ENCODE peak calls at places on chromosomes 1 and 21, in eight cellular contexts. One of them, this sample, is unnamed.

GRCh38 chr1:205013683-205014367 is 29.2 kb upstream of the CNTN2 start:
- DNase-seq in NCI-H2171 treated with DMSO at 0.1 percent for 48 hours: peak; percentile 86
- DNase-seq in NCI-H460: no peak
- DNase-seq in GM12865: no peak
- DNase-seq in head of caudate nucleus: peak; percentile 69
- DNase-seq in activated T-cell treated with anti-CD3 and anti-CD28 coated beads, Interleukin-2, amount 50 U/mL, for 1 hour: no peak
- DNase-seq in NCI-H1694: peak; percentile 91
- DNase-seq in activated naive CD4-positive, alpha-beta T cell: no peak
- DNase-seq in this sample: peak; percentile 60

GRCh38 chr1:179298952-179299351 is 5.4 kb downstream of the SOAT1 start:
- DNase-seq in NCI-H1694: no peak
- DNase-seq in NCI-H460: no peak
- DNase-seq in activated T-cell treated with anti-CD3 and anti-CD28 coated beads, Interleukin-2, amount 50 U/mL, for 1 hour: no peak
- DNase-seq in activated naive CD4-positive, alpha-beta T cell: peak; percentile 7
- DNase-seq in GM12865: peak; percentile 56
- DNase-seq in NCI-H2171 treated with DMSO at 0.1 percent for 48 hours: no peak
- DNase-seq in head of caudate nucleus: no peak
- DNase-seq in this sample: no peak

GRCh38 chr1:88610687-88611086 is 73.4 kb upstream of the PKN2 start:
- DNase-seq in activated naive CD4-positive, alpha-beta T cell: no peak
- DNase-seq in activated T-cell treated with anti-CD3 and anti-CD28 coated beads, Interleukin-2, amount 50 U/mL, for 1 hour: no peak
- DNase-seq in NCI-H2171 treated with DMSO at 0.1 percent for 48 hours: no peak
- DNase-seq in GM12865: no peak
- DNase-seq in head of caudate nucleus: no peak
- DNase-seq in NCI-H460: no peak
- DNase-seq in NCI-H1694: no peak
- DNase-seq in this sample: no peak

GRCh38 chr1:159945483-159946241 is at the start of gene IGSF9:
- DNase-seq in NCI-H1694: peak; percentile 84
- DNase-seq in NCI-H2171 treated with DMSO at 0.1 percent for 48 hours: peak; percentile 95
- DNase-seq in activated T-cell treated with anti-CD3 and anti-CD28 coated beads, Interleukin-2, amount 50 U/mL, for 1 hour: peak; percentile 83
- DNase-seq in NCI-H460: no peak
- DNase-seq in activated naive CD4-positive, alpha-beta T cell: peak; percentile 76
- DNase-seq in GM12865: peak; percentile 40
- DNase-seq in head of caudate nucleus: peak; percentile 89
- DNase-seq in this sample: peak; percentile 68

GRCh38 chr1:211825990-211826389 is 4.6 kb downstream of the LPGAT1 start:
- DNase-seq in activated T-cell treated with anti-CD3 and anti-CD28 coated beads, Interleukin-2, amount 50 U/mL, for 1 hour: no peak
- DNase-seq in NCI-H1694: no peak
- DNase-seq in GM12865: no peak
- DNase-seq in activated naive CD4-positive, alpha-beta T cell: no peak
- DNase-seq in NCI-H2171 treated with DMSO at 0.1 percent for 48 hours: no peak
- DNase-seq in head of caudate nucleus: no peak
- DNase-seq in NCI-H460: no peak
- DNase-seq in this sample: no peak

GRCh38 chr1:60809204-60809985 is 273.0 kb upstream of the NFIA start:
- DNase-seq in NCI-H460: no peak
- DNase-seq in NCI-H2171 treated with DMSO at 0.1 percent for 48 hours: no peak
- DNase-seq in GM12865: no peak
- DNase-seq in NCI-H1694: no peak
- DNase-seq in head of caudate nucleus: no peak
- DNase-seq in activated T-cell treated with anti-CD3 and anti-CD28 coated beads, Interleukin-2, amount 50 U/mL, for 1 hour: no peak
- DNase-seq in activated naive CD4-positive, alpha-beta T cell: no peak
- DNase-seq in this sample: no peak

GRCh38 chr1:200368556-200368955 is 41.3 kb downstream of the ZNF281 start:
- DNase-seq in NCI-H2171 treated with DMSO at 0.1 percent for 48 hours: no peak
- DNase-seq in GM12865: no peak
- DNase-seq in NCI-H1694: no peak
- DNase-seq in activated T-cell treated with anti-CD3 and anti-CD28 coated beads, Interleukin-2, amount 50 U/mL, for 1 hour: no peak
- DNase-seq in NCI-H460: no peak
- DNase-seq in head of caudate nucleus: no peak
- DNase-seq in activated naive CD4-positive, alpha-beta T cell: no peak
- DNase-seq in this sample: no peak

GRCh38 chr1:208652300-208653160 is 408.3 kb upstream of the PLXNA2 start:
- DNase-seq in head of caudate nucleus: peak; percentile 60
- DNase-seq in NCI-H1694: peak; percentile 90
- DNase-seq in NCI-H2171 treated with DMSO at 0.1 percent for 48 hours: peak; percentile 87
- DNase-seq in activated naive CD4-positive, alpha-beta T cell: no peak
- DNase-seq in NCI-H460: peak; percentile 59
- DNase-seq in activated T-cell treated with anti-CD3 and anti-CD28 coated beads, Interleukin-2, amount 50 U/mL, for 1 hour: no peak
- DNase-seq in GM12865: peak; percentile 74
- DNase-seq in this sample: peak; percentile 47

GRCh38 chr1:1349256-1350012 is at the start of gene DVL1:
- DNase-seq in NCI-H460: peak; percentile 28
- DNase-seq in activated naive CD4-positive, alpha-beta T cell: peak; percentile 78
- DNase-seq in NCI-H1694: peak; percentile 7
- DNase-seq in GM12865: peak; percentile 79
- DNase-seq in activated T-cell treated with anti-CD3 and anti-CD28 coated beads, Interleukin-2, amount 50 U/mL, for 1 hour: peak; percentile 78
- DNase-seq in NCI-H2171 treated with DMSO at 0.1 percent for 48 hours: peak; percentile 60
- DNase-seq in head of caudate nucleus: peak; percentile 80
- DNase-seq in this sample: peak; percentile 58

GRCh38 chr1:248055261-248055660 is 8.6 kb downstream of the OR2L3 start:
- DNase-seq in NCI-H2171 treated with DMSO at 0.1 percent for 48 hours: no peak
- DNase-seq in NCI-H1694: no peak
- DNase-seq in activated naive CD4-positive, alpha-beta T cell: no peak
- DNase-seq in head of caudate nucleus: no peak
- DNase-seq in activated T-cell treated with anti-CD3 and anti-CD28 coated beads, Interleukin-2, amount 50 U/mL, for 1 hour: no peak
- DNase-seq in GM12865: no peak
- DNase-seq in NCI-H460: no peak
- DNase-seq in this sample: no peak

GRCh38 chr1:9038338-9038650 is 12.1 kb upstream of the SLC2A7 start:
- DNase-seq in activated T-cell treated with anti-CD3 and anti-CD28 coated beads, Interleukin-2, amount 50 U/mL, for 1 hour: no peak
- DNase-seq in NCI-H1694: no peak
- DNase-seq in NCI-H2171 treated with DMSO at 0.1 percent for 48 hours: no peak
- DNase-seq in activated naive CD4-positive, alpha-beta T cell: no peak
- DNase-seq in GM12865: no peak
- DNase-seq in head of caudate nucleus: no peak
- DNase-seq in NCI-H460: no peak
- DNase-seq in this sample: no peak

GRCh38 chr1:219322766-219323165 is 149.1 kb downstream of the LYPLAL1 start:
- DNase-seq in activated T-cell treated with anti-CD3 and anti-CD28 coated beads, Interleukin-2, amount 50 U/mL, for 1 hour: no peak
- DNase-seq in NCI-H1694: no peak
- DNase-seq in activated naive CD4-positive, alpha-beta T cell: no peak
- DNase-seq in NCI-H2171 treated with DMSO at 0.1 percent for 48 hours: no peak
- DNase-seq in head of caudate nucleus: no peak
- DNase-seq in NCI-H460: no peak
- DNase-seq in GM12865: no peak
- DNase-seq in this sample: no peak

GRCh38 chr1:23574265-23574754 is 15.0 kb upstream of the ID3 start:
- DNase-seq in GM12865: peak; percentile 90
- DNase-seq in activated T-cell treated with anti-CD3 and anti-CD28 coated beads, Interleukin-2, amount 50 U/mL, for 1 hour: no peak
- DNase-seq in NCI-H1694: no peak
- DNase-seq in head of caudate nucleus: no peak
- DNase-seq in NCI-H460: no peak
- DNase-seq in NCI-H2171 treated with DMSO at 0.1 percent for 48 hours: no peak
- DNase-seq in activated naive CD4-positive, alpha-beta T cell: no peak
- DNase-seq in this sample: no peak

GRCh38 chr1:89698624-89699023 is 65.7 kb downstream of the LRRC8C start:
- DNase-seq in GM12865: no peak
- DNase-seq in activated T-cell treated with anti-CD3 and anti-CD28 coated beads, Interleukin-2, amount 50 U/mL, for 1 hour: no peak
- DNase-seq in NCI-H2171 treated with DMSO at 0.1 percent for 48 hours: no peak
- DNase-seq in activated naive CD4-positive, alpha-beta T cell: no peak
- DNase-seq in head of caudate nucleus: no peak
- DNase-seq in NCI-H460: no peak
- DNase-seq in NCI-H1694: no peak
- DNase-seq in this sample: no peak

GRCh38 chr1:43206721-43207228 is 34.6 kb downstream of the CFAP57 start:
- DNase-seq in GM12865: no peak
- DNase-seq in NCI-H460: peak; percentile 93
- DNase-seq in head of caudate nucleus: no peak
- DNase-seq in activated T-cell treated with anti-CD3 and anti-CD28 coated beads, Interleukin-2, amount 50 U/mL, for 1 hour: no peak
- DNase-seq in NCI-H1694: no peak
- DNase-seq in activated naive CD4-positive, alpha-beta T cell: no peak
- DNase-seq in NCI-H2171 treated with DMSO at 0.1 percent for 48 hours: no peak
- DNase-seq in this sample: no peak

GRCh38 chr1:10737651-10738050 is 58.8 kb downstream of the CASZ1 start:
- DNase-seq in NCI-H460: no peak
- DNase-seq in NCI-H2171 treated with DMSO at 0.1 percent for 48 hours: no peak
- DNase-seq in activated T-cell treated with anti-CD3 and anti-CD28 coated beads, Interleukin-2, amount 50 U/mL, for 1 hour: no peak
- DNase-seq in activated naive CD4-positive, alpha-beta T cell: no peak
- DNase-seq in GM12865: no peak
- DNase-seq in head of caudate nucleus: no peak
- DNase-seq in NCI-H1694: no peak
- DNase-seq in this sample: no peak

GRCh38 chr1:162062542-162063015 is 6.9 kb upstream of the NOS1AP start:
- DNase-seq in NCI-H2171 treated with DMSO at 0.1 percent for 48 hours: peak; percentile 85
- DNase-seq in GM12865: no peak
- DNase-seq in activated naive CD4-positive, alpha-beta T cell: no peak
- DNase-seq in NCI-H460: no peak
- DNase-seq in NCI-H1694: no peak
- DNase-seq in head of caudate nucleus: no peak
- DNase-seq in activated T-cell treated with anti-CD3 and anti-CD28 coated beads, Interleukin-2, amount 50 U/mL, for 1 hour: no peak
- DNase-seq in this sample: no peak

GRCh38 chr1:116122955-116123757 is 12.0 kb downstream of the MAB21L3 start:
- DNase-seq in NCI-H460: no peak
- DNase-seq in GM12865: no peak
- DNase-seq in NCI-H2171 treated with DMSO at 0.1 percent for 48 hours: no peak
- DNase-seq in activated naive CD4-positive, alpha-beta T cell: no peak
- DNase-seq in head of caudate nucleus: no peak
- DNase-seq in activated T-cell treated with anti-CD3 and anti-CD28 coated beads, Interleukin-2, amount 50 U/mL, for 1 hour: no peak
- DNase-seq in NCI-H1694: no peak
- DNase-seq in this sample: no peak

GRCh38 chr1:81681570-81681969 is 119.2 kb upstream of the ADGRL2 start:
- DNase-seq in activated T-cell treated with anti-CD3 and anti-CD28 coated beads, Interleukin-2, amount 50 U/mL, for 1 hour: no peak
- DNase-seq in NCI-H2171 treated with DMSO at 0.1 percent for 48 hours: peak; percentile 36
- DNase-seq in activated naive CD4-positive, alpha-beta T cell: no peak
- DNase-seq in NCI-H460: peak; percentile 35
- DNase-seq in GM12865: peak; percentile 65
- DNase-seq in head of caudate nucleus: no peak
- DNase-seq in NCI-H1694: peak; percentile 11
- DNase-seq in this sample: no peak

GRCh38 chr1:182669266-182669665 is 15.1 kb downstream of the RGS8 start:
- DNase-seq in head of caudate nucleus: no peak
- DNase-seq in NCI-H2171 treated with DMSO at 0.1 percent for 48 hours: no peak
- DNase-seq in GM12865: no peak
- DNase-seq in NCI-H1694: no peak
- DNase-seq in NCI-H460: no peak
- DNase-seq in activated T-cell treated with anti-CD3 and anti-CD28 coated beads, Interleukin-2, amount 50 U/mL, for 1 hour: no peak
- DNase-seq in activated naive CD4-positive, alpha-beta T cell: no peak
- DNase-seq in this sample: no peak

GRCh38 chr1:179296831-179297377 is 3.3 kb downstream of the SOAT1 start:
- DNase-seq in GM12865: no peak
- DNase-seq in activated T-cell treated with anti-CD3 and anti-CD28 coated beads, Interleukin-2, amount 50 U/mL, for 1 hour: no peak
- DNase-seq in head of caudate nucleus: no peak
- DNase-seq in NCI-H460: no peak
- DNase-seq in NCI-H1694: no peak
- DNase-seq in NCI-H2171 treated with DMSO at 0.1 percent for 48 hours: no peak
- DNase-seq in activated naive CD4-positive, alpha-beta T cell: no peak
- DNase-seq in this sample: no peak

GRCh38 chr1:60960846-60961542 is 121.4 kb upstream of the NFIA start:
- DNase-seq in GM12865: no peak
- DNase-seq in NCI-H2171 treated with DMSO at 0.1 percent for 48 hours: no peak
- DNase-seq in head of caudate nucleus: no peak
- DNase-seq in activated T-cell treated with anti-CD3 and anti-CD28 coated beads, Interleukin-2, amount 50 U/mL, for 1 hour: no peak
- DNase-seq in NCI-H460: no peak
- DNase-seq in activated naive CD4-positive, alpha-beta T cell: no peak
- DNase-seq in NCI-H1694: no peak
- DNase-seq in this sample: no peak

GRCh38 chr1:72547412-72547811 is 265.1 kb upstream of the NEGR1 start:
- DNase-seq in NCI-H1694: no peak
- DNase-seq in activated T-cell treated with anti-CD3 and anti-CD28 coated beads, Interleukin-2, amount 50 U/mL, for 1 hour: no peak
- DNase-seq in head of caudate nucleus: no peak
- DNase-seq in activated naive CD4-positive, alpha-beta T cell: no peak
- DNase-seq in GM12865: no peak
- DNase-seq in NCI-H460: no peak
- DNase-seq in NCI-H2171 treated with DMSO at 0.1 percent for 48 hours: no peak
- DNase-seq in this sample: no peak

GRCh38 chr1:32331549-32331948 is 4.5 kb downstream of the MARCKSL1 start:
- DNase-seq in NCI-H2171 treated with DMSO at 0.1 percent for 48 hours: no peak
- DNase-seq in GM12865: no peak
- DNase-seq in activated T-cell treated with anti-CD3 and anti-CD28 coated beads, Interleukin-2, amount 50 U/mL, for 1 hour: no peak
- DNase-seq in activated naive CD4-positive, alpha-beta T cell: no peak
- DNase-seq in NCI-H1694: no peak
- DNase-seq in NCI-H460: no peak
- DNase-seq in head of caudate nucleus: no peak
- DNase-seq in this sample: no peak

GRCh38 chr1:86906419-86906818 is 7.5 kb downstream of the SELENOF start:
- DNase-seq in NCI-H1694: no peak
- DNase-seq in NCI-H2171 treated with DMSO at 0.1 percent for 48 hours: no peak
- DNase-seq in activated T-cell treated with anti-CD3 and anti-CD28 coated beads, Interleukin-2, amount 50 U/mL, for 1 hour: no peak
- DNase-seq in NCI-H460: no peak
- DNase-seq in activated naive CD4-positive, alpha-beta T cell: no peak
- DNase-seq in GM12865: no peak
- DNase-seq in head of caudate nucleus: no peak
- DNase-seq in this sample: no peak

GRCh38 chr1:36920801-36921405 is 113.4 kb downstream of the GRIK3 start:
- DNase-seq in activated naive CD4-positive, alpha-beta T cell: no peak
- DNase-seq in NCI-H460: no peak
- DNase-seq in GM12865: no peak
- DNase-seq in activated T-cell treated with anti-CD3 and anti-CD28 coated beads, Interleukin-2, amount 50 U/mL, for 1 hour: no peak
- DNase-seq in NCI-H1694: no peak
- DNase-seq in head of caudate nucleus: no peak
- DNase-seq in NCI-H2171 treated with DMSO at 0.1 percent for 48 hours: no peak
- DNase-seq in this sample: no peak

GRCh38 chr21:16241500-16241963 is 511.8 kb downstream of the USP25 start:
- DNase-seq in activated naive CD4-positive, alpha-beta T cell: no peak
- DNase-seq in GM12865: no peak
- DNase-seq in NCI-H1694: no peak
- DNase-seq in head of caudate nucleus: no peak
- DNase-seq in activated T-cell treated with anti-CD3 and anti-CD28 coated beads, Interleukin-2, amount 50 U/mL, for 1 hour: no peak
- DNase-seq in NCI-H460: no peak
- DNase-seq in NCI-H2171 treated with DMSO at 0.1 percent for 48 hours: no peak
- DNase-seq in this sample: no peak

GRCh38 chr1:235954306-235955283 is 87.9 kb upstream of the LYST start:
- DNase-seq in NCI-H2171 treated with DMSO at 0.1 percent for 48 hours: no peak
- DNase-seq in head of caudate nucleus: peak; percentile 46
- DNase-seq in GM12865: peak; percentile 94
- DNase-seq in NCI-H1694: no peak
- DNase-seq in activated naive CD4-positive, alpha-beta T cell: peak; percentile 19
- DNase-seq in activated T-cell treated with anti-CD3 and anti-CD28 coated beads, Interleukin-2, amount 50 U/mL, for 1 hour: peak; percentile 52
- DNase-seq in NCI-H460: no peak
- DNase-seq in this sample: no peak

GRCh38 chr1:53328490-53329182 is 766 bp upstream of the LRP8 start:
- DNase-seq in GM12865: peak; percentile 75
- DNase-seq in NCI-H2171 treated with DMSO at 0.1 percent for 48 hours: no peak
- DNase-seq in NCI-H1694: no peak
- DNase-seq in activated T-cell treated with anti-CD3 and anti-CD28 coated beads, Interleukin-2, amount 50 U/mL, for 1 hour: no peak
- DNase-seq in activated naive CD4-positive, alpha-beta T cell: no peak
- DNase-seq in head of caudate nucleus: no peak
- DNase-seq in NCI-H460: no peak
- DNase-seq in this sample: no peak

GRCh38 chr1:25760122-25760719 is 39.8 kb upstream of the SELENON start:
- DNase-seq in NCI-H2171 treated with DMSO at 0.1 percent for 48 hours: no peak
- DNase-seq in NCI-H1694: no peak
- DNase-seq in NCI-H460: no peak
- DNase-seq in GM12865: no peak
- DNase-seq in activated T-cell treated with anti-CD3 and anti-CD28 coated beads, Interleukin-2, amount 50 U/mL, for 1 hour: no peak
- DNase-seq in activated naive CD4-positive, alpha-beta T cell: no peak
- DNase-seq in head of caudate nucleus: no peak
- DNase-seq in this sample: no peak

GRCh38 chr1:116580446-116581322 is 9.9 kb upstream of the CD58 start:
- DNase-seq in GM12865: no peak
- DNase-seq in NCI-H1694: no peak
- DNase-seq in head of caudate nucleus: no peak
- DNase-seq in activated naive CD4-positive, alpha-beta T cell: no peak
- DNase-seq in NCI-H2171 treated with DMSO at 0.1 percent for 48 hours: peak; percentile 40
- DNase-seq in activated T-cell treated with anti-CD3 and anti-CD28 coated beads, Interleukin-2, amount 50 U/mL, for 1 hour: no peak
- DNase-seq in NCI-H460: no peak
- DNase-seq in this sample: no peak

GRCh38 chr21:15549671-15550070 is 180.1 kb upstream of the USP25 start:
- DNase-seq in activated naive CD4-positive, alpha-beta T cell: no peak
- DNase-seq in activated T-cell treated with anti-CD3 and anti-CD28 coated beads, Interleukin-2, amount 50 U/mL, for 1 hour: no peak
- DNase-seq in NCI-H2171 treated with DMSO at 0.1 percent for 48 hours: no peak
- DNase-seq in head of caudate nucleus: no peak
- DNase-seq in NCI-H460: no peak
- DNase-seq in GM12865: no peak
- DNase-seq in NCI-H1694: no peak
- DNase-seq in this sample: no peak

GRCh38 chr1:20654104-20654690 is 7.0 kb downstream of the DDOST start:
- DNase-seq in NCI-H460: no peak
- DNase-seq in head of caudate nucleus: no peak
- DNase-seq in activated naive CD4-positive, alpha-beta T cell: no peak
- DNase-seq in NCI-H2171 treated with DMSO at 0.1 percent for 48 hours: no peak
- DNase-seq in activated T-cell treated with anti-CD3 and anti-CD28 coated beads, Interleukin-2, amount 50 U/mL, for 1 hour: no peak
- DNase-seq in GM12865: no peak
- DNase-seq in NCI-H1694: no peak
- DNase-seq in this sample: no peak

GRCh38 chr1:150609726-150610125 is 19.7 kb downstream of the ENSA start:
- DNase-seq in head of caudate nucleus: no peak
- DNase-seq in activated T-cell treated with anti-CD3 and anti-CD28 coated beads, Interleukin-2, amount 50 U/mL, for 1 hour: no peak
- DNase-seq in NCI-H1694: no peak
- DNase-seq in NCI-H2171 treated with DMSO at 0.1 percent for 48 hours: no peak
- DNase-seq in activated naive CD4-positive, alpha-beta T cell: no peak
- DNase-seq in GM12865: no peak
- DNase-seq in NCI-H460: no peak
- DNase-seq in this sample: no peak